ENCODE peak calls at places on chromosomes 13 and 19, in four cellular contexts. M, L, Z and R are unnamed samples.

GRCh38 chr13:109372666-109373065 is 413.7 kb downstream of the IRS2 start:
- DNase-seq in Z (no peak), L (no peak), M (no peak), R (no peak)

GRCh38 chr13:30132623-30133553 is 174.5 kb downstream of the KATNAL1 start:
- DNase-seq in M (peak), L (peak), Z (peak), R (peak)

GRCh38 chr13:110340812-110341444 is 33.8 kb downstream of the COL4A2 start:
- DNase-seq in M (peak), Z (peak), L (no peak), R (no peak)

GRCh38 chr19:27764186-27764804 is 1448.7 kb downstream of the UQCRFS1 start:
- DNase-seq in M (no peak), L (no peak), Z (no peak), R (no peak)

GRCh38 chr13:36599641-36600040 is 74.2 kb upstream of the SERTM1 start:
- DNase-seq in L (no peak), Z (no peak), M (no peak), R (no peak)

GRCh38 chr13:108269601-108270328 is at the start of gene TNFSF13B:
- DNase-seq in M (peak), Z (peak), L (peak), R (no peak)

GRCh38 chr19:40974633-40975037 is 16.4 kb upstream of the CYP2B6 start:
- DNase-seq in M (peak), L (peak), Z (peak), R (peak)

GRCh38 chr13:30145709-30146367 is 161.5 kb downstream of the KATNAL1 start:
- DNase-seq in M (no peak), L (no peak), Z (no peak), R (no peak)

GRCh38 chr19:50205681-50206138 is 2.3 kb downstream of the MYH14 start:
- DNase-seq in M (no peak), L (no peak), Z (peak), R (no peak)

GRCh38 chr19:45523642-45524256 is 16.5 kb downstream of the VASP start:
- DNase-seq in M (peak), Z (peak), L (peak), R (peak)

GRCh38 chr13:50635504-50635903 is 208.0 kb downstream of the DLEU7 start:
- DNase-seq in L (no peak), Z (peak), M (no peak), R (no peak)

GRCh38 chr19:46746281-46746965 is at the start of gene STRN4:
- DNase-seq in M (no peak), Z (peak), L (peak), R (no peak)

GRCh38 chr13:49681837-49682236 is 9.4 kb downstream of the EBPL start:
- DNase-seq in Z (peak), M (peak), L (no peak), R (no peak)

GRCh38 chr13:78147905-78148304 is 229.3 kb upstream of the EDNRB start:
- DNase-seq in M (peak), L (no peak), Z (peak), R (no peak)

GRCh38 chr13:113656015-113656588 is 1.9 kb downstream of the ATP4B start:
- DNase-seq in M (no peak), L (peak), Z (no peak), R (peak)

GRCh38 chr13:64529874-64530485 is 2700.2 kb downstream of the PCDH9 start:
- DNase-seq in Z (peak), M (peak), L (no peak), R (no peak)

GRCh38 chr19:20162821-20163220 is 4.2 kb upstream of the ZNF486 start:
- DNase-seq in L (no peak), M (no peak), Z (no peak), R (no peak)

GRCh38 chr19:44813331-44814131 is 4.6 kb downstream of the BCAM start:
- DNase-seq in M (no peak), L (no peak), Z (no peak), R (no peak)

GRCh38 chr13:97515643-97516042 is 81.7 kb downstream of the RAP2A start:
- DNase-seq in M (no peak), L (no peak), Z (no peak), R (no peak)
- TF ChIP-seq CTCF in M (no peak), L (no peak), Z (no peak), R (no peak)

GRCh38 chr13:53198017-53198416 is 169.4 kb downstream of the OLFM4 start:
- DNase-seq in Z (no peak), L (no peak), M (no peak), R (no peak)

GRCh38 chr13:53201454-53202225 is 173.0 kb downstream of the OLFM4 start:
- DNase-seq in Z (no peak), M (no peak), L (no peak), R (peak)

GRCh38 chr13:53198699-53199098 is 170.1 kb downstream of the OLFM4 start:
- DNase-seq in M (no peak), L (no peak), Z (no peak), R (no peak)

GRCh38 chr13:53200075-53200474 is 171.5 kb downstream of the OLFM4 start:
- DNase-seq in L (no peak), M (no peak), Z (no peak), R (no peak)

DNA sequence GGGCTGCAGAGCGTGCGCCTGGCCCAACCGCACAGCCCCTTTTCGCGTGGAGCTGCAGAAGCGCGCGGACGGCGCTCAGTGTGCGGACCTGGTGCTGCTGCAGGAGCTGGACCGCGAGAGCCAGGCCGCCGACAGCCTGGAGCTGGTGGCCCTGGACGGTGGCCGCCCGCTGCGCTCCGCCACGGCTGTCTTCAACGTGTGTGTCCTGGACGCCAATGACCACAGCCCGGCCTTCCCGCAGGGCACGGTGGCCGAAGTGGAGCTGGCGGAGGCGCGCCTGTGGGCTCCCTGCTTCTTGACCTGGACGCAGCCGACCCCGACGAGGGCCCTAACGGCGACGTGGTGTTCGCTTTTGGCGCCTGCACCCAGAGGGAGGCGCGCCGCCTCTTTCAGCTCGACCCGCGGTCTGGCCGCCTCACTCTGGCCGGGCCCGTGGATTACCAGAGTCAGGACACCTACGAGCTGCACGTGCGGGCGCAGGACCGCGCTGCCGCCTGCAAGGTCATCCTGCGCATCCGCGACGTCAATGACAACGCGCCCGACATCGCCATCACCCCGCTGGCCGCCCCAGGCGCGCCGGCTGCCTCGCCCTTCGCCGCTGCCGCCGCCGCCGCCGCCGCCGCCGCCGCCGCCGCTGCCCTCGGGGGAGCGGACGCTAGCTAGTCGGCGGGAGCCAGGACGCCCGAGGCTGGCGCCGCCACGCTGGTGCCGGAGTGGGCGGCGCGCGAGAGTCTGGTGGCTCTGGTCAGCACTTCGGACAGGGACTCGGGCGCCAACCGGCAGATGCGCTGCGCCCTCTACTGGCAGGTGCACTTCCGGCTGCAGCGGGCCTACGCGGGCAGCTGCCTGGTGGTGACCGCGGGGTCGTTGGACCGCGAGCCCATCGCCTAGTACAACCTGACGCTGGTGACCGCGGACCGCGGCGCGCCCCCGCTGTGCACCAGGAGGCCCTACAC is 172.2 kb downstream of the OLFM4 start:
- DNase-seq in L (no peak), M (no peak), Z (peak), R (peak)
- TF ChIP-seq CTCF in L (no peak), M (peak), Z (peak), R (peak)

DNA sequence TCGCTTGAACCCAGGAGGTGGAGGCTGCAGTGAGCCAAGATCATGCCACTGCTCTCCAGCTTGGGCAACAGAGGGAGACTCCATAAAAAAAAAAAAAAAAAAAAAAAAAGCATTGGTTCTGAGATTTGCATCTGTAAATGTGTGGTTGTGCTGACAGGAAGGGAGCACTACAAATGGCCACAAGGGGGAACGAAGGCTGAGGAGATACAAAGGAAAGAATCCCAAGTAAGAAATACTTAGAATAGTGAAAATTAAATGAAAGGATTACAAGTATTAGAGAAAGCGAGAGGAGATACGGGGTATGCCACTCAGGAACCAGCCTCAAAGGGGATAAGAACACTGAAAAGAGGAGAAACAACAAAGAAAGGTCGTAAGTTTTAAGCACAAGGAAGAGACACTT is 284.9 kb downstream of the KLF12 start:
- DNase-seq in M (peak), L (no peak), Z (peak), R (no peak)
- TF ChIP-seq CTCF in M (peak), L (no peak), Z (peak), R (peak)

GRCh38 chr13:51923983-51924539 is 62.3 kb downstream of the CCDC70 start:
- DNase-seq in Z (no peak), M (no peak), L (no peak), R (peak)
- TF ChIP-seq CTCF in Z (peak), M (peak), L (no peak), R (peak)

GRCh38 chr13:26502826-26503225 is 54.7 kb upstream of the WASF3 start:
- DNase-seq in M (peak), Z (peak), L (no peak), R (no peak)
- TF ChIP-seq CTCF in M (no peak), Z (no peak), L (no peak), R (no peak)

GRCh38 chr19:11797491-11797890 is 832 bp upstream of the ZNF491 start:
- DNase-seq in Z (peak), M (peak), L (peak), R (peak)

GRCh38 chr19:11798391-11799296 is at the start of gene ZNF491:
- DNase-seq in M (peak), L (peak), Z (peak), R (peak)

GRCh38 chr19:11787536-11787935 is 10.8 kb upstream of the ZNF491 start:
- DNase-seq in Z (no peak), M (no peak), L (no peak), R (no peak)

GRCh38 chr19:11792942-11793341 is 5.4 kb upstream of the ZNF491 start:
- DNase-seq in Z (no peak), L (no peak), M (no peak), R (no peak)
- TF ChIP-seq CTCF in Z (no peak), L (no peak), M (no peak), R (no peak)

DNA sequence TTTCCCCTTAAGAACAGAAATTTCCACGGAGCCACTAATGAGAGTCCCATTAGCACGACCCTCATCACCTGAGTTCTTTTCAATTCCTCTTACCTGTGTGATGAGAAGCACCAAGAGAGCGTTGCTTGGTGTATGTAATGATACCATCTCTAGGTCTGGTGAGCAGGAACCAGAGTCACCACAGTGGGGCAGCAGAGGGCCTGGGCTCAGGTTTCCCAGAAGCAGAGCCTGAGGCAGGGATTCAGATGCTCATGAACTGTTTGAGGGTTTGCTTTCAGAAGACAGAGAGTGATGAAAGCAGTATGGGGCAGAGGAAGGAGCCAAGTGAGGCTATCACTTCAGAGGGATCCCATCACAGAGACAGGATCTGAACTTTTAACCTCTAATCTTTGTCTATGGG is 3.1 kb upstream of the PTPRH start:
- DNase-seq in M (no peak), L (no peak), Z (peak), R (no peak)
- TF ChIP-seq CTCF in M (peak), L (no peak), Z (peak), R (peak)

GRCh38 chr13:102571075-102571474 is 25.7 kb upstream of the TPP2 start:
- DNase-seq in L (no peak), M (no peak), Z (peak), R (no peak)
- TF ChIP-seq CTCF in L (no peak), M (peak), Z (no peak), R (peak)

DNA sequence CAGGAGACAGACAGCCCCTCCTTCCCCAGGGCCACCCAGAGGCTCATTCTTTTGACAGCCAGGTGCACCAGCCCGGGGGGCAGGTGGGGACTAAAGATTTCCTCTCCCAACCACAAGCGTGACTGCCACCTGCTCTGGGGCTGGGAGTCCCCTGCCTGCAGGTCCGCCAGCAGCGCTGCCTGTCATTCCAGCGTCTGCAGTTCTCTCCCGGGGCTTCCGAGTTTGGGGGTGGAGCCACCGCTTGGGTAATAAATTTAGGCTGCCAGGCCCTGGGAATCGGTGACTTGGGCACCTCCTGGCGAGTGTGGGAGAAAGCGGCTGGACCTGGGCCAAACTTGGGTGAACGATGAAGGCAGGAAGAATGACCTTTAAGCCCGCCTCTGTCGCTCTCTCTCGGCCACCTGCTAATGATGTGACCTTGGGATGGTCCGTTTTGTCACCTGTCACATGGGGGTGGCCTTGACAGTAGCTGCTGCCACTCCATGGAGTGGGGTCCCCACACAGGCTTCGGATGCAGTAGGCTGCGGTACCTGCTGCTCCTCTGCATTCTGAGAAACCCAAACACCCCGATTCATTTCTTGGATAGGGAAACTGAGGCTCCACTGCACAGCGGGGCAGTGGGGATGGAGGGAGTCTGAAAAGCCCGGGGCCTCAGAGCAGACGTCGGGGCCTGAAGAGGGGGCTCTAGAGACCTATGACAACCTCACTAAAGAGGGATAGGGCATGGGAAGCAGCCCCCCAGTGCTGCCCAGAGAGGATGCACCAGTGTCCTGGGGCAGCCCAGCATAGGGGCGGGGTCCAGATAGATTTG is 12.8 kb downstream of the FUT6 start:
- DNase-seq in L (no peak), Z (peak), M (no peak), R (no peak)
- TF ChIP-seq CTCF in L (no peak), Z (peak), M (peak), R (peak)